ENCODE peak calls at places on chromosomes 16 and 17, in four cellular contexts. Q is suprapubic skin, V is HCT116, U is K562. H is an unnamed sample. For H3K4me1, the result is how much of the 10 kb centered on the place peaks cover.

GRCh38 chr17:33021731-33022408 is 30.2 kb downstream of the SPACA3 start:
- DNase-seq in V (no peak), U (no peak), Q (no peak), H (no peak)

GRCh38 chr16:11024333-11025053 is 80.1 kb downstream of the CLEC16A start:
- DNase-seq in V (peak), U (no peak), Q (peak), H (no peak)

GRCh38 chr16:80718480-80719220 is 85.7 kb downstream of the CDYL2 start:
- DNase-seq in Q (no peak), V (no peak), U (no peak), H (no peak)

GRCh38 chr17:14926526-14927122 is 338.5 kb downstream of the PMP22 start:
- DNase-seq in Q (no peak), V (peak), U (peak), H (no peak)

GRCh38 chr16:73166394-73166971 is 118.6 kb upstream of the ZFHX3 start:
- DNase-seq in Q (no peak), U (no peak), V (no peak), H (no peak)

GRCh38 chr17:39632153-39632941 is 4.6 kb upstream of the STARD3 start:
- DNase-seq in U (no peak), V (peak), Q (no peak), H (no peak)

GRCh38 chr16:53445534-53445933 is 11.3 kb downstream of the RBL2 start:
- DNase-seq in U (no peak), Q (no peak), V (no peak), H (no peak)

GRCh38 chr17:17041018-17041521 is 1.2 kb upstream of the MPRIP start:
- DNase-seq in Q (no peak), V (no peak), U (peak), H (no peak)

GRCh38 chr16:4366016-4366415 is 5.6 kb upstream of the VASN start:
- DNase-seq in U (no peak), Q (no peak), V (no peak), H (no peak)

GRCh38 chr16:75254359-75254837 is 3.0 kb upstream of the BCAR1 start:
- DNase-seq in U (no peak), V (no peak), Q (peak), H (no peak)

GRCh38 chr16:31130336-31130812 is 5.2 kb downstream of the PRSS8 start:
- DNase-seq in V (no peak), Q (no peak), U (no peak), H (no peak)

GRCh38 chr16:53440125-53440524 is 5.9 kb downstream of the RBL2 start:
- DNase-seq in Q (no peak), U (no peak), V (no peak), H (no peak)

GRCh38 chr16:14600164-14600563 is 29.9 kb downstream of the PARN start:
- DNase-seq in Q (no peak), V (peak), U (peak), H (no peak)

GRCh38 chr16:87593710-87594258 is 8.5 kb upstream of the JPH3 start:
- DNase-seq in V (no peak), Q (no peak), U (no peak), H (no peak)

GRCh38 chr17:8785547-8786412 is 13.4 kb downstream of the MFSD6L start:
- DNase-seq in Q (no peak), V (peak), U (peak), H (peak)

GRCh38 chr17:7972131-7972785 is 30.2 kb upstream of the GUCY2D start:
- DNase-seq in Q (no peak), V (no peak), U (no peak), H (no peak)

GRCh38 chr17:11330871-11331270 is 89.9 kb downstream of the SHISA6 start:
- DNase-seq in U (no peak), V (no peak), Q (no peak), H (no peak)

GRCh38 chr17:30831257-30831656 is 509 bp upstream of the ATAD5 start:
- DNase-seq in Q (no peak), U (no peak), V (no peak), H (no peak)

GRCh38 chr17:56917559-56918296 is 3.9 kb upstream of the TRIM25 start:
- DNase-seq in Q (no peak), U (no peak), V (no peak), H (no peak)

GRCh38 chr17:72087876-72088275 is 32.9 kb upstream of the SOX9 start:
- DNase-seq in U (no peak), V (no peak), Q (peak), H (no peak)

GRCh38 chr17:37770631-37771518 is 26.0 kb upstream of the HNF1B start:
- DNase-seq in Q (no peak), U (peak), V (peak), H (no peak)

DNA sequence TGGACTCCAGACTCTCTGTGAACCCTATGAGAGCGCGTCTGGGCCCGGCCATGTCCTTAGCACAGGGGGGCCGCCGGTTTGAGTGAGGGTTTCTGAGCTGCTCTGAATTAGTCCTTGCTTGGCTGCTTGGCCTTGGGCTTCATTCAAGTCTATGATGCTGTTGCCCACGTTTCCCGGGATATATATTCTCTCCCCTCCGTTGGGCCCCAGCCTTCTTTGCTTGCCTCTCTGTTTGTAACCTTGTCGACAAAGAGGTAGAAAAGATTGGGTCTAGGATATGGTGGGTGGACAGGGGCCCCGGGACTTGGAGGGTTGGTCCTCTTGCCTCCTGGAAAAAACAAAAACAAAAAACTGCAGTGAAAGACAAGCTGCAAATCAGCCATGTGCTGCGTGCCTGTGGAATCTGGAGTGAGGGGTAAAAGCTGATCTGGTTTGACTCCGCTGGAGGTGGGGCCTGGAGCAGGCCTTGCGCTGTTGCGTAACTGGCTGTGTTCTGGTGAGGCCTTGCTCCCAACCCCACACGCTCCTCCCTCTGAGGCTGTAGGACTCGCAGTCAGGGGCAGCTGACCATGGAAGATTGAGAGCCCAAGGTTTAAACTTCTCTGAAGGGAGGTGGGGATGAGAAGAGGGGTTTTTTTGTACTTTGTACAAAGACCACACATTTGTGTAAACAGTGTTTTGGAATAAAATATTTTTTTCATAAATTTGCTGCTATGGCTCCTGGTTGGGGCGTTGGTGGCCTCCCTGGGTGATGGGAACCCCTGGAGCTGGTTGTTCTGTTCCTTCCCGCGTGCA is 23.1 kb downstream of the STAT5A start:
- DNase-seq in V (no peak), U (peak), Q (peak), H (peak)
- H3K27ac ChIP-seq in V (no peak), U (peak), Q (peak), H (peak)

DNA sequence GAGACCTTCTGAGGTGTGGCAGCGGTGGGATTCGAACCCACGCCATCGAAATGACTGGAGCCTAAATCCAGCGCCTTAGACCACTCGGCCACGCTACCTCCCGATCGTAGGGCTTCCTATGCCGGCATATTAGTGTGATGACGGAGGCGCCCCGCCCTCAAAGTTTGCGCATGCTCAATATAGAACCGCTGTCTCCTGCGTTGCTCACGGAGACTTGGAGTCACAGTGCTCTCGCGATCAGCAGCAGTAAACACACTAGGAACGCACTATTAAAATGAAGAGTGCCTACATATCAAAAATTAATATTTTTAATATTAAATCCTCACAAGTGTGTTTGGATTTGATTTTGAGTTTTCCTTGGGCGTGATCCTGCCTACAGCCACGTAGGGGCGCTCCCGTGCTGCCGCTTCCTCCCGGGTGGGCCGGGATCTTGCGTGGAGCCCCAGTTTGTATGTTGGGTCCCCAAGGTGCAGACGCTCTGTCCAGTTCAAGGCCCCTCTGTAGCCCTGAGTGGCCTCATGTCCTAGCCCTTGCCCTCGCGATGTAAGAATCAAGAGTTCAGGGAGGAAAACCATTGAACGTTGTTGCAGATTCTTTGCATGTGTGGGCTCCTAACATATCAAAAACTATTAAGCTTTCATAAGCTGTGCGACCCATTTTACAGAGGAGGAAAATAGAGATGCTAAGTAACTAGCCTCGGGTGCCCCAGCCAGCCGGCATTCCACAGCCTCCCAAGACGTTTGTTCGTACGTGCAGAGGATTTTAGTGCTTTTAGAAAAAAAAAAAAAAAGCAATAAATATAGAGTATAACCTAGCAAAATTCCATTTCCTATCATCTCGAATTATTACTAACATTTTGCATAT is 10.2 kb upstream of the EEF2K start:
- DNase-seq in V (peak), U (peak), Q (peak), H (peak)
- TF ChIP-seq CTCF in V (peak), U (peak), Q (peak), H (peak)

GRCh38 chr17:1646199-1646875 is 805 bp upstream of the SCARF1 start:
- DNase-seq in Q (no peak), U (no peak), V (no peak), H (no peak)
- H3K4me1 ChIP-seq in Q (half or more), U (under half), V (under half), H (under half)

GRCh38 chr17:42405076-42405475 is 16.8 kb upstream of the STAT3 start:
- DNase-seq in U (no peak), Q (no peak), V (no peak), H (no peak)

GRCh38 chr17:42407289-42407836 is 15.7 kb downstream of the CAVIN1 start:
- DNase-seq in U (peak), Q (peak), V (no peak), H (peak)

GRCh38 chr17:42408076-42408475 is 15.0 kb downstream of the CAVIN1 start:
- DNase-seq in U (no peak), Q (no peak), V (no peak), H (no peak)

GRCh38 chr17:42405963-42406495 is 17.0 kb downstream of the CAVIN1 start:
- DNase-seq in U (peak), Q (peak), V (no peak), H (no peak)

GRCh38 chr17:42406602-42407288 is 16.3 kb downstream of the CAVIN1 start:
- DNase-seq in V (no peak), U (peak), Q (no peak), H (no peak)
- H3K27ac ChIP-seq in V (peak), U (peak), Q (peak), H (peak)

DNA sequence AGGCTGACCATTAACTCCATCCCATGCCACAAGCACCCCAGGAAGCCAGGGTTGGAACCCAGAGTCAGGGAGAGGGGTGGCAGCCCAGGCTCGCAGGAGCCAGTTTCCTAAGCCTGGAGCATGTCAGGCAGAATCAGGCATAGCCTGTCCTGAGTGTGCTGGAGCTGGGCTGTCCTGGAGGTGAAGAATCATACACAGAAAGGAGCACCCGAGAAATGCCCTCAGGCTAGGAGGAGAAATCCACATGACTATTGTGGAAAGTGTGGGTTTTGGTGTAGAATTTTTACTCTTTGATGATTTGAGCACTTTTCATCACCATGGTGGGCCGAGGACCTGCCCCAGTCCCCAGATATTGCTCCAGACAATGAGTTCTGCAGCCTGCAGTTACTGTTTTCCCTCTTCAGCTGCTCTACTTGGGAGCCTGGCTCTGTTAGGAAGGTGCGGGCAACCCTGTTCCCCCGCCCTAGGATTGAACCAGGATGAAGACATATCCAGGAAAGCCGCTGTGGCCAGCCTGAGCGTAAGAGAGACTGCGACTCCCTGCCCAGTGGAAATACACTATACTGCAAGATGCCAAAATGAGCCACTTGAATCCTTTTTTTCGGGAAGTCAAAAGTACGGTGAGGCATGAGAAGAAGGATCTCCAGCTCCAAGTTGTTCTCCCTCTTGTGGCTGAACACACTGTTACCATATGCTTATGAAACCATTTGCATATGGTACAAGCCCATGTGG is 29.0 kb upstream of the HEATR6 start:
- DNase-seq in U (no peak), Q (no peak), V (no peak), H (no peak)
- TF ChIP-seq CTCF in U (peak), Q (no peak), V (peak), H (no peak)

H was measured in thoracic aorta.